ENCODE peak calls at places on chromosomes 4 and X, in nine cellular contexts. M is gastroesophageal sphincter; O is aorta; Q is left cardiac atrium; K is stimulated activated effector memory CD8-positive, alpha-beta T cell treated with anti-CD3 and anti-CD28 coated beads, Interleukin-12 subunit alpha, Interleukin-12 subunit beta, amount 100 ng/mL, for 72 hours; B is stimulated activated memory B cell treated with anti-CD40 and anti-IgM and Interleukin-4, amounts not matched to agents 10 μg/mL and 1 μg/mL and 100 μg/mL, for 72 hours; X is Right ventricle myocardium superior; V is activated T-cell treated with anti-CD3 and anti-CD28 coated beads, Interleukin-2, amount 50 U/mL, for 4 hours; H is SK-N-SH treated with all-trans-retinoic acid at 6 μM for 48 hours. Z is an unnamed sample.

GRCh38 chrX:18575744-18576143 is 96.2 kb downstream of the RS1 start:
- ATAC-seq in M (no peak), O (no peak), Q (no peak), K (no peak), B (no peak), X (no peak), V (no peak), H (no peak), Z (no peak)

GRCh38 chr4:104763554-104764210 is 269.0 kb upstream of the CXXC4 start:
- ATAC-seq in M (no peak), O (no peak), Q (peak), K (no peak), B (no peak), X (peak), V (no peak), H (no peak), Z (no peak)

GRCh38 chr4:37981425-37981824 is 21.2 kb downstream of the PTTG2 start:
- ATAC-seq in M (no peak), O (no peak), Q (no peak), K (no peak), B (no peak), X (no peak), V (no peak), H (no peak), Z (no peak)

GRCh38 chr4:141102367-141102766 is 30.9 kb downstream of the RNF150 start:
- ATAC-seq in M (peak), O (no peak), Q (peak), K (no peak), B (no peak), X (peak), V (no peak), H (peak), Z (no peak)

GRCh38 chr4:139540637-139541036 is 15.4 kb downstream of the SETD7 start:
- ATAC-seq in M (no peak), O (no peak), Q (no peak), K (no peak), B (no peak), X (no peak), V (no peak), H (no peak), Z (no peak)

GRCh38 chrX:154517101-154517781 is 1.2 kb upstream of the FAM3A start:
- ATAC-seq in M (no peak), O (peak), Q (no peak), K (no peak), B (no peak), X (peak), V (no peak), H (no peak), Z (no peak)

GRCh38 chr4:153082322-153083301 is 121.6 kb upstream of the TRIM2 start:
- ATAC-seq in M (no peak), O (no peak), Q (peak), K (no peak), B (peak), X (no peak), V (no peak), H (no peak), Z (no peak)

GRCh38 chrX:100635989-100636320 is 651 bp downstream of the TSPAN6 start:
- ATAC-seq in M (no peak), O (peak), Q (no peak), K (no peak), B (no peak), X (peak), V (no peak), H (peak), Z (peak)

GRCh38 chrX:44343412-44343942 is at the start of gene EFHC2:
- ATAC-seq in M (peak), O (peak), Q (peak), K (peak), B (no peak), X (peak), V (peak), H (peak), Z (peak)

GRCh38 chr4:158810487-158811215 is 41.8 kb downstream of the FNIP2 start:
- ATAC-seq in M (peak), O (peak), Q (peak), K (peak), B (no peak), X (peak), V (peak), H (peak), Z (peak)

GRCh38 chrX:66005832-66006449 is 33.9 kb downstream of the VSIG4 start:
- ATAC-seq in M (no peak), O (no peak), Q (no peak), K (no peak), B (no peak), X (no peak), V (no peak), H (no peak), Z (no peak)

GRCh38 chr4:27916432-27917184 is 1056.0 kb downstream of the STIM2 start:
- ATAC-seq in M (no peak), O (no peak), Q (peak), K (no peak), B (no peak), X (peak), V (no peak), H (no peak), Z (no peak)

GRCh38 chr4:186792994-186793393 is 69.3 kb upstream of the FAT1 start:
- ATAC-seq in M (no peak), O (no peak), Q (no peak), K (no peak), B (no peak), X (no peak), V (no peak), H (no peak), Z (no peak)

GRCh38 chr4:143346208-143346607 is 9.5 kb downstream of the GAB1 start:
- ATAC-seq in M (peak), O (no peak), Q (no peak), K (no peak), B (no peak), X (peak), V (no peak), H (no peak), Z (no peak)

GRCh38 chr4:91448668-91449330 is 855.0 kb upstream of the GRID2 start:
- ATAC-seq in M (no peak), O (no peak), Q (no peak), K (no peak), B (no peak), X (no peak), V (no peak), H (peak), Z (no peak)